ENCODE peak calls at places on chromosomes 4 and X, in ten cellular contexts. E is activated T-helper 1 cell treated with Interleukin-2 at 50 U/mL for 16 hours; P is G401; C is GM12891; M is activated CD4-positive, alpha-beta T cell treated with anti-CD3 and anti-CD28 coated beads for 4 hours; N is dorsolateral prefrontal cortex; U is ELR; T is NCI-H2171 treated with DMSO at 0.1 percent for 48 hours; Q is neural progenitor cell; X is AG04449. Z is an unnamed sample.
A peak's percentile ranks its signal among the peaks of the same experiment; 100 is the strongest.

GRCh38 chrX:149462849-149463248 is 42.3 kb downstream of the IDS start:
- DNase-seq in E (no peak), P (no peak), C (no peak), M (no peak), N (no peak), U (no peak), T (no peak), Q (no peak), X (no peak), Z (no peak)

GRCh38 chr4:93658443-93658842 is 170.1 kb upstream of the ATOH1 start:
- DNase-seq in E (no peak), P (no peak), C (no peak), M (no peak), N (no peak), U (no peak), T (no peak), Q (peak; percentile 4), X (no peak), Z (no peak)

GRCh38 chr4:177499537-177499936 is 57.3 kb upstream of the AGA start:
- DNase-seq in E (no peak), P (no peak), C (no peak), M (no peak), N (no peak), U (no peak), T (no peak), Q (no peak), X (no peak), Z (no peak)

GRCh38 chrX:120207009-120207610 is 43.5 kb upstream of the ZBTB33 start:
- DNase-seq in E (no peak), P (no peak), C (no peak), M (no peak), N (no peak), U (no peak), T (no peak), Q (no peak), X (no peak), Z (no peak)

GRCh38 chr4:153083447-153083921 is 120.8 kb upstream of the TRIM2 start:
- DNase-seq in E (no peak), P (peak; percentile 90), C (peak; percentile 33), M (peak; percentile 47), N (peak; percentile 53), U (peak; percentile 82), T (peak; percentile 83), Q (peak; percentile 90), X (peak; percentile 31), Z (peak; percentile 46)

GRCh38 chrX:120228187-120228908 is 22.3 kb upstream of the ZBTB33 start:
- DNase-seq in E (no peak), P (no peak), C (no peak), M (no peak), N (no peak), U (peak; percentile 4), T (no peak), Q (no peak), X (no peak), Z (no peak)

GRCh38 chrX:137363559-137363958 is 202.4 kb upstream of the ZIC3 start:
- DNase-seq in E (no peak), P (no peak), C (no peak), M (no peak), N (no peak), U (no peak), T (no peak), Q (peak; percentile 2), X (no peak), Z (no peak)

GRCh38 chr4:2259541-2260267 is 2.2 kb downstream of the MXD4 start:
- DNase-seq in E (no peak), P (no peak), C (no peak), M (no peak), N (peak; percentile 33), U (no peak), T (no peak), Q (no peak), X (no peak), Z (no peak)

GRCh38 chrX:124747295-124747694 is 400.9 kb downstream of the SH2D1A start:
- DNase-seq in E (no peak), P (no peak), C (no peak), M (no peak), N (no peak), U (no peak), T (no peak), Q (no peak), X (no peak), Z (no peak)

GRCh38 chrX:73268463-73268862 is 53.8 kb upstream of the NAP1L2 start:
- DNase-seq in E (no peak), P (no peak), C (no peak), M (no peak), N (no peak), U (no peak), T (no peak), Q (no peak), X (no peak), Z (no peak)

GRCh38 chr4:104906274-104906673 is 240.4 kb upstream of the TET2 start:
- DNase-seq in E (no peak), P (no peak), C (no peak), M (no peak), N (no peak), U (no peak), T (peak; percentile 88), Q (no peak), X (no peak), Z (no peak)

GRCh38 chr4:75698963-75699228 is 25.5 kb upstream of the USO1 start:
- DNase-seq in E (no peak), P (no peak), C (no peak), M (no peak), N (no peak), U (no peak), T (no peak), Q (no peak), X (no peak), Z (no peak)

GRCh38 chr4:173167793-173168395 is 717 bp upstream of the GALNT7 start:
- DNase-seq in E (peak; percentile 4), P (peak; percentile 67), C (peak; percentile 12), M (peak; percentile 20), N (no peak), U (peak; percentile 57), T (peak; percentile 70), Q (peak; percentile 67), X (no peak), Z (peak; percentile 33)

GRCh38 chr4:127055349-127055748 is 577.4 kb upstream of the INTU start:
- DNase-seq in E (no peak), P (peak; percentile 23), C (no peak), M (no peak), N (peak; percentile 41), U (no peak), T (no peak), Q (no peak), X (no peak), Z (no peak)

GRCh38 chrX:38437093-38437492 is 84.7 kb downstream of the OTC start:
- DNase-seq in E (no peak), P (no peak), C (no peak), M (no peak), N (no peak), U (peak; percentile 22), T (no peak), Q (no peak), X (no peak), Z (no peak)

GRCh38 chrX:153600032-153600373 is 1.1 kb upstream of the CCNQ start:
- DNase-seq in E (no peak), P (peak; percentile 26), C (no peak), M (no peak), N (peak; percentile 15), U (peak; percentile 23), T (peak; percentile 20), Q (no peak), X (no peak), Z (no peak)

GRCh38 chrX:155235891-155236290 is 19.6 kb downstream of the VBP1 start:
- DNase-seq in E (no peak), P (no peak), C (no peak), M (no peak), N (no peak), U (no peak), T (no peak), Q (no peak), X (no peak), Z (no peak)

GRCh38 chrX:11666180-11666579 is 460 bp upstream of the ARHGAP6 start:
- DNase-seq in E (no peak), P (no peak), C (no peak), M (no peak), N (no peak), U (peak; percentile 37), T (no peak), Q (peak; percentile 59), X (no peak), Z (no peak)

GRCh38 chr4:102789317-102789717 is 28.5 kb upstream of the MANBA start:
- DNase-seq in E (no peak), P (no peak), C (no peak), M (no peak), N (no peak), U (peak; percentile 33), T (peak; percentile 2), Q (no peak), X (peak; percentile 33), Z (no peak)

GRCh38 chrX:34629572-34629971 is 27.5 kb downstream of the TMEM47 start:
- DNase-seq in E (no peak), P (no peak), C (no peak), M (no peak), N (no peak), U (no peak), T (no peak), Q (no peak), X (peak; percentile 14), Z (no peak)

GRCh38 chr4:4690854-4691253 is 149.0 kb upstream of the STX18 start:
- DNase-seq in E (no peak), P (no peak), C (no peak), M (no peak), N (no peak), U (no peak), T (no peak), Q (no peak), X (no peak), Z (no peak)

GRCh38 chr4:90841676-90842075 is 714.5 kb downstream of the CCSER1 start:
- DNase-seq in E (no peak), P (no peak), C (no peak), M (no peak), N (no peak), U (no peak), T (no peak), Q (no peak), X (no peak), Z (no peak)

GRCh38 chrX:36431819-36432218 is 512.3 kb downstream of the CFAP47 start:
- DNase-seq in E (no peak), P (no peak), C (no peak), M (no peak), N (no peak), U (peak; percentile 92), T (no peak), Q (no peak), X (no peak), Z (no peak)

GRCh38 chrX:149129767-149130166 is 375.3 kb downstream of the IDS start:
- DNase-seq in E (no peak), P (no peak), C (no peak), M (no peak), N (no peak), U (no peak), T (no peak), Q (no peak), X (no peak), Z (no peak)

Z was measured in GM18507.